ENCODE peak calls at places on chromosomes 16 and 17, in four cellular contexts. H is HuH-7.5, I is osteocyte, Y is amniotic stem cell. V is an unnamed sample.
A peak's percentile ranks its signal among the peaks of the same experiment; 100 is the strongest.

GRCh38 chr17:39001703-39002637 is 34.8 kb upstream of the FBXO47 start:
- DNase-seq in H (no peak), Y (peak; percentile 43), I (no peak), V (no peak)

GRCh38 chr17:80031691-80032480 is 3.8 kb downstream of the TBC1D16 start:
- DNase-seq in I (no peak), Y (no peak), H (no peak), V (no peak)

GRCh38 chr17:63171428-63172205 is 205.6 kb downstream of the TANC2 start:
- DNase-seq in H (no peak), I (no peak), Y (no peak), V (no peak)

GRCh38 chr16:56896244-56896643 is 31.2 kb downstream of the SLC12A3 start:
- DNase-seq in H (no peak), Y (no peak), I (no peak), V (no peak)

GRCh38 chr17:36089888-36090836 is at the start of gene CCL3:
- DNase-seq in H (no peak), I (no peak), Y (no peak), V (no peak)

GRCh38 chr17:16106161-16106891 is 106.7 kb downstream of the TTC19 start:
- DNase-seq in Y (no peak), I (no peak), H (no peak), V (no peak)

GRCh38 chr16:5321925-5322324 is 224.3 kb upstream of the EEF2KMT start:
- DNase-seq in Y (no peak), I (no peak), H (no peak), V (no peak)

GRCh38 chr16:12763517-12763916 is 40.2 kb downstream of the CPPED1 start:
- DNase-seq in Y (no peak), I (no peak), H (no peak), V (no peak)

GRCh38 chr17:79843475-79843916 is 4.3 kb upstream of the CBX4 start:
- DNase-seq in I (no peak), H (no peak), Y (no peak), V (no peak)

V was measured in vagina.